ENCODE peak calls at places on chromosomes 1 and 21, in six cellular contexts. F, N, H, P, A and U are unnamed samples.

GRCh38 chr21:41846536-41846935 is 32.6 kb downstream of the PRDM15 start:
- DNase-seq in P (no peak), F (no peak), A (no peak), N (no peak), H (no peak), U (no peak)

GRCh38 chr1:63912643-63913042 is 138.8 kb downstream of the ROR1 start:
- DNase-seq in P (no peak), A (no peak), N (no peak), F (no peak), H (no peak), U (no peak)

GRCh38 chr1:244573768-244574167 is 79.2 kb upstream of the DESI2 start:
- DNase-seq in P (no peak), H (no peak), F (no peak), A (no peak), N (no peak), U (no peak)

GRCh38 chr1:47527653-47528272 is 89.9 kb downstream of the FOXD2 start:
- DNase-seq in F (peak; percentile 15), P (no peak), H (no peak), N (no peak), A (peak; percentile 63), U (no peak)

GRCh38 chr21:45417256-45417950 is 12.4 kb downstream of the COL18A1 start:
- DNase-seq in H (no peak), F (no peak), P (peak; percentile 62), A (no peak), N (no peak), U (no peak)

GRCh38 chr1:183180213-183180612 is 5.9 kb upstream of the LAMC2 start:
- DNase-seq in P (no peak), H (no peak), F (no peak), A (peak; percentile 33), N (peak; percentile 74), U (no peak)

GRCh38 chr1:48208652-48209051 is 13.9 kb upstream of the SLC5A9 start:
- DNase-seq in H (no peak), N (no peak), F (no peak), A (no peak), P (no peak), U (no peak)

GRCh38 chr1:30879940-30880339 is 28.6 kb downstream of the SDC3 start:
- DNase-seq in P (no peak), F (no peak), H (no peak), N (no peak), A (no peak), U (no peak)

GRCh38 chr1:154861607-154862094 is 8.4 kb downstream of the KCNN3 start:
- DNase-seq in H (no peak), N (no peak), F (no peak), A (no peak), P (no peak), U (no peak)

GRCh38 chr1:26289158-26290059 is 9.5 kb downstream of the SH3BGRL3 start:
- DNase-seq in A (peak; percentile 46), H (peak; percentile 85), F (no peak), P (peak; percentile 96), N (no peak), U (no peak)

GRCh38 chr1:202159534-202160371 is 649 bp downstream of the PTPN7 start:
- DNase-seq in N (no peak), H (peak; percentile 60), A (no peak), F (no peak), P (peak; percentile 90), U (no peak)

GRCh38 chr1:231803353-231803752 is 176.8 kb downstream of the DISC1 start:
- DNase-seq in F (no peak), H (no peak), A (no peak), N (no peak), P (no peak), U (no peak)

GRCh38 chr1:108955881-108956280 is 7.4 kb downstream of the CLCC1 start:
- DNase-seq in F (no peak), N (no peak), H (no peak), P (no peak), A (no peak), U (no peak)

GRCh38 chr1:228082260-228082974 is at the start of gene ARF1:
- DNase-seq in H (peak; percentile 99), F (peak; percentile 80), A (peak; percentile 93), P (peak; percentile 98), N (peak; percentile 92), U (peak; percentile 65)

GRCh38 chr1:59819566-59820438 is 5.1 kb downstream of the HOOK1 start:
- DNase-seq in P (no peak), N (no peak), F (no peak), A (no peak), H (no peak), U (no peak)

GRCh38 chr1:108597041-108597440 is 37.1 kb downstream of the EEIG2 start:
- DNase-seq in H (no peak), F (no peak), N (no peak), A (no peak), P (no peak), U (no peak)

GRCh38 chr1:37035828-37036666 is 1.7 kb upstream of the GRIK3 start:
- DNase-seq in H (no peak), F (no peak), N (no peak), P (peak; percentile 81), A (no peak), U (no peak)

GRCh38 chr1:223770621-223771315 is 58.4 kb downstream of the CAPN2 start:
- DNase-seq in N (no peak), H (no peak), F (no peak), A (no peak), P (no peak), U (no peak)

GRCh38 chr1:222798111-222798510 is 16.7 kb upstream of the DISP1 start:
- DNase-seq in P (no peak), N (no peak), F (no peak), A (no peak), H (no peak), U (no peak)

GRCh38 chr1:64923294-64923718 is 43.0 kb downstream of the JAK1 start:
- DNase-seq in P (no peak), F (no peak), A (no peak), H (no peak), N (no peak), U (no peak)

GRCh38 chr1:169118227-169118626 is 11.7 kb downstream of the ATP1B1 start:
- DNase-seq in H (no peak), A (no peak), P (no peak), N (no peak), F (no peak), U (no peak)

GRCh38 chr1:206735553-206736031 is 35.0 kb upstream of the IL19 start:
- DNase-seq in F (no peak), P (no peak), A (no peak), N (no peak), H (no peak), U (no peak)

GRCh38 chr1:67058761-67059160 is 4.8 kb upstream of the SLC35D1 start:
- DNase-seq in A (no peak), N (no peak), F (no peak), H (no peak), P (no peak), U (no peak)

GRCh38 chr1:16260814-16261213 is 23.8 kb upstream of the CPLANE2 start:
- DNase-seq in A (no peak), F (no peak), N (no peak), H (no peak), P (no peak), U (no peak)

GRCh38 chr1:235835226-235835625 is 31.5 kb downstream of the LYST start:
- DNase-seq in A (peak; percentile 49), H (no peak), F (no peak), P (no peak), N (no peak), U (no peak)

GRCh38 chr1:51520700-51521248 is 1.7 kb upstream of the EPS15 start:
- DNase-seq in H (no peak), A (no peak), P (no peak), N (no peak), F (no peak), U (no peak)

GRCh38 chr1:204084247-204084772 is 11.4 kb downstream of the SOX13 start:
- DNase-seq in P (peak; percentile 37), F (no peak), N (peak; percentile 96), A (peak; percentile 92), H (no peak), U (no peak)

DNA sequence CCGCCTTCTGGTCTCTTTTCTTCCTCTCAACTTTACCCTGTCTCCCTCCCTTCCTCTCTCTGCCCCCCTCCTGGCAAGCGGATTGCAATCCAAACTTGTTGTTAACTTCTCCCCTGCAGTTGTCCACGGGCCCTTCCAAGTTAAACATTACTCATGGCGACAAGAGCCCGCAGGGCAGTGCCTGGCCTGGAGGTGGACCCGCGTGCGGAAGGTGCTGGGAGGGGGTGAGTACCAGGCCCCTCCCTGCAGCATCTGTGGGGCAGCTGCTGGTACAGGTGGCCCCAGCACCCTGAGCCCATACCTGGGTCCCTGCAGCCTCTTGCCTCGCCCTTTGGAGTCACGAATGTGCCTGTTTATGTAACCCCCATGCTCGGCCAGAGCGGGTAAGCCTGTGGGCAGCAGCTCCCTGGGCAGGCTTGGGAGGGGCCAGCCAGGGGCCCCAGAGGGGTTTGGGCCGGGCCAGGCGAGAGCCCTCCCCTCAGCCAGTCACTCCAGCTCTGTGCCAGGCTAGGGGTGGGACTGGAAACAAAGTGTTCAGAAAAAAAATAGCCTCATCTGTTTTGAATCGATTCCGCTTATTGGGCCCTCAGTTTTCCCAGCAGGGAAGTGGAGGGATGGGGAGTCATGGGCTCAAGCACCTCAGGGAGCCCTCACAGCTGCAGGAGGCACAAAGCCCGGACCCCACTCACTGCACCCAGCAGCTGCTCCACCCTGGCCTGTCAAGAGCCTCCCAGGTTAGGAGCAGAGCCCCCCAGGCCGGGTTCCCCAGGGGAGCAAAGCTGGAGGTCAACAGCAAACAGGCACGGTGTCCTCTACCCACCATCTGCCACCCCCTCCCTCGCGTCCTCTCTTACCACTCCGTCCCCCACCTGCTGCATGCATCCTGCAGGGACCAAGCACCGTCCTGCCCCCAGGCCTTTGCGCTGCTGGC is 14.0 kb upstream of the FAAP20 start:
- DNase-seq in H (no peak), F (no peak), N (peak; percentile 88), A (peak; percentile 88), P (peak; percentile 76), U (no peak)
- TF ChIP-seq POLR2AphosphoS5 in H (no peak), F (no peak), N (peak; percentile 91), A (no peak), P (no peak), U (peak; percentile 87)

GRCh38 chr1:8873506-8874229 is 4.8 kb downstream of the ENO1 start:
- DNase-seq in N (peak; percentile 80), H (no peak), A (peak; percentile 80), P (peak; percentile 91), F (peak; percentile 91), U (peak; percentile 97)
- TF ChIP-seq POLR2AphosphoS5 in N (peak; percentile 74), H (no peak), A (no peak), P (peak; percentile 12), F (peak; percentile 75), U (peak; percentile 88)

DNA sequence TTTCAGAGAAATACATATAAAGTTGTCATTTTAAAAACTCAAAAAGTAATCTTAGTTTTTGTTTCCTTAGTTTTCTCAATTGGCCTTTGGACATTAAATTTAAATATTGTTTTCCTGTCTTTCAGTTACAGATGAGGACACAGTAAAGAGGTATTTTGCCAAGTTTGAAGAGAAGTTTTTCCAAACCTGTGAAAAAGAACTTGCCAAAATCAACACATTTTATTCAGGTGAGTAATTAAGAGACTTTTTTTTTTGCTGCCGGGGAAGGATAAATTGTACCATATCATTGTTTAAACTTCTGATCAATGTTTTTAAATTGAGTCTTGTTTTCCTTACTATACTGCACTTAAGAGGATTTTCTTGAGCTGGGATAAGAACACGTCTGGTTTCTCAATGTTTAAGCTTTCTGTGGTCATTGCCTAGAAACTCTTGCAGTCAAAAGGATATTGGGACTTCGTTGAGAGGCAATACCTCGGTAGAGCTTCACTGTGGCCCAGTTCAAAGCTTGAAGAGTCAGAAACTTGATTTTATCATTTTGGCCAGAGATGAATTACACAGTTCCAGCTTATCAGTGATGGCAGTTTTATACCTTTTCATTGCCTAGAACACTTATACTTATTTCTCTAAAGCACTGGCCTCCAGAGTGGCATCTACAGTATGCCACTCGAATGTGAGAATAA is 124.9 kb upstream of the KIAA1614 start:
- DNase-seq in A (no peak), P (no peak), F (no peak), N (no peak), H (no peak), U (no peak)
- TF ChIP-seq POLR2AphosphoS5 in A (no peak), P (no peak), F (no peak), N (no peak), H (no peak), U (no peak)

GRCh38 chr1:245987577-245987976 is 519.5 kb downstream of the SMYD3 start:
- DNase-seq in P (no peak), N (no peak), A (no peak), F (no peak), H (no peak), U (no peak)
- TF ChIP-seq POLR2AphosphoS5 in P (no peak), N (no peak), A (no peak), F (no peak), H (no peak), U (no peak)